ENCODE peak calls at places on chromosomes 13 and 19, in seven cellular contexts. T, R, I, O, N, E and X are unnamed samples.
A peak's percentile ranks its signal among the peaks of the same experiment; 100 is the strongest.

GRCh38 chr19:47407417-47407774 is 11.9 kb downstream of the MEIS3 start:
- DNase-seq in T (no peak), R (no peak), O (no peak), N (no peak), E (no peak), I (no peak), X (peak; percentile 85)

GRCh38 chr19:4034048-4035017 is 26.8 kb downstream of the PIAS4 start:
- DNase-seq in T (no peak), I (no peak), E (peak; percentile 83), R (no peak), O (peak; percentile 85), N (no peak), X (no peak)

GRCh38 chr19:34459614-34460013 is 21.9 kb upstream of the WTIP start:
- DNase-seq in I (no peak), T (no peak), E (no peak), N (no peak), O (no peak), R (no peak), X (no peak)

GRCh38 chr13:100540621-100541020 is 48.0 kb downstream of the GGACT start:
- DNase-seq in O (no peak), T (no peak), R (no peak), I (no peak), N (no peak), E (no peak), X (no peak)

GRCh38 chr19:39506944-39507714 is 7.8 kb upstream of the SELENOV start:
- DNase-seq in O (no peak), N (no peak), I (no peak), T (peak; percentile 43), E (peak; percentile 71), R (peak; percentile 31), X (peak; percentile 97)

GRCh38 chr13:27057817-27058216 is 113.8 kb downstream of the USP12 start:
- DNase-seq in O (no peak), I (no peak), E (no peak), N (no peak), T (no peak), R (no peak), X (no peak)

GRCh38 chr19:17097593-17098126 is 22.1 kb downstream of the MYO9B start:
- DNase-seq in O (no peak), N (no peak), I (no peak), T (no peak), R (no peak), E (no peak), X (no peak)

GRCh38 chr19:53553865-53554791 is 16.2 kb downstream of the ZNF331 start:
- DNase-seq in N (peak; percentile 80), O (peak; percentile 85), I (peak; percentile 93), E (peak; percentile 63), T (peak; percentile 89), R (peak; percentile 91), X (peak; percentile 37)

GRCh38 chr13:109707044-109707794 is 79.2 kb downstream of the IRS2 start:
- DNase-seq in E (no peak), R (no peak), N (no peak), T (no peak), I (no peak), O (no peak), X (no peak)

GRCh38 chr13:107799001-107799400 is 416.3 kb downstream of the LIG4 start:
- DNase-seq in R (no peak), T (no peak), O (no peak), E (no peak), I (no peak), N (no peak), X (no peak)

GRCh38 chr19:1041835-1042685 is 2.2 kb downstream of the ABCA7 start:
- DNase-seq in R (no peak), E (no peak), T (no peak), I (no peak), O (no peak), N (no peak), X (no peak)